ENCODE peak calls at places on chromosomes 6 and 20, in ten cellular contexts. I is stimulated activated CD4-positive, alpha-beta T cell treated with anti-CD3 and anti-CD28 coated beads, Interleukin-1b, Interleukin-23, amount 100 ng/mL, for 24 hours; M is ELR; V is neural crest cell; O is A172; P is GM03348; N is Panc1; W is H54; G is A549; T is upper lobe of left lung. U is an unnamed sample.

GRCh38 chr6:159100011-159100788 is 55.4 kb upstream of the TAGAP start:
- DNase-seq in I (no peak), M (no peak), V (no peak), O (no peak), P (peak; percentile 33), N (no peak), W (no peak), G (no peak), T (no peak), U (no peak)

GRCh38 chr6:21104288-21104687 is 489.3 kb upstream of the SOX4 start:
- DNase-seq in I (no peak), M (no peak), V (no peak), O (no peak), P (no peak), N (no peak), W (no peak), G (no peak), T (no peak), U (no peak)

GRCh38 chr20:47296950-47297349 is 59.5 kb downstream of the ZMYND8 start:
- DNase-seq in I (no peak), M (peak; percentile 41), V (no peak), O (no peak), P (no peak), N (no peak), W (no peak), G (peak; percentile 44), T (no peak), U (no peak)

GRCh38 chr6:642805-643204 is 14.1 kb downstream of the HUS1B start:
- DNase-seq in I (no peak), M (no peak), V (no peak), O (no peak), P (no peak), N (no peak), W (no peak), G (no peak), T (no peak), U (no peak)

GRCh38 chr6:33679761-33680160 is 31.7 kb downstream of the UQCC2 start:
- DNase-seq in I (no peak), M (no peak), V (no peak), O (no peak), P (no peak), N (no peak), W (no peak), G (no peak), T (peak; percentile 83), U (no peak)

GRCh38 chr6:107207251-107207890 is 92.1 kb upstream of the BEND3 start:
- DNase-seq in I (no peak), M (no peak), V (no peak), O (no peak), P (no peak), N (no peak), W (no peak), G (no peak), T (no peak), U (no peak)

GRCh38 chr6:89022747-89023289 is 57.7 kb upstream of the PNRC1 start:
- DNase-seq in I (no peak), M (peak; percentile 37), V (no peak), O (peak; percentile 54), P (peak; percentile 47), N (no peak), W (no peak), G (no peak), T (no peak), U (no peak)

GRCh38 chr6:34919651-34920050 is 30.6 kb downstream of the ANKS1A start:
- DNase-seq in I (no peak), M (peak; percentile 67), V (no peak), O (peak; percentile 26), P (peak; percentile 27), N (no peak), W (no peak), G (no peak), T (no peak), U (peak; percentile 19)

GRCh38 chr6:77844822-77845221 is 192.0 kb downstream of the MEI4 start:
- DNase-seq in I (no peak), M (no peak), V (no peak), O (no peak), P (no peak), N (no peak), W (no peak), G (no peak), T (no peak), U (no peak)

GRCh38 chr6:129621252-129621651 is 88.7 kb downstream of the ARHGAP18 start:
- DNase-seq in I (no peak), M (peak; percentile 52), V (no peak), O (no peak), P (no peak), N (no peak), W (no peak), G (peak; percentile 28), T (no peak), U (no peak)

GRCh38 chr6:136326038-136326561 is 36.5 kb upstream of the BCLAF1 start:
- DNase-seq in I (no peak), M (peak; percentile 7), V (no peak), O (no peak), P (no peak), N (no peak), W (no peak), G (peak; percentile 24), T (no peak), U (no peak)

GRCh38 chr20:51703446-51704287 is 64.5 kb downstream of the ATP9A start:
- DNase-seq in I (no peak), M (no peak), V (no peak), O (no peak), P (no peak), N (no peak), W (no peak), G (peak; percentile 79), T (no peak), U (no peak)

GRCh38 chr20:61727761-61728160 is 337.9 kb downstream of the TAF4 start:
- DNase-seq in I (no peak), M (no peak), V (no peak), O (no peak), P (no peak), N (no peak), W (no peak), G (no peak), T (no peak), U (no peak)

GRCh38 chr6:131169613-131170012 is 34.3 kb downstream of the AKAP7 start:
- DNase-seq in I (no peak), M (no peak), V (no peak), O (no peak), P (no peak), N (no peak), W (no peak), G (no peak), T (no peak), U (no peak)

GRCh38 chr6:26383624-26384417 is 913 bp downstream of the BTN2A2 start:
- DNase-seq in I (no peak), M (peak; percentile 70), V (no peak), O (peak; percentile 41), P (peak; percentile 28), N (no peak), W (no peak), G (peak; percentile 27), T (no peak), U (peak; percentile 75)

GRCh38 chr6:108417027-108417426 is 122.2 kb downstream of the AFG1L start:
- DNase-seq in I (no peak), M (no peak), V (no peak), O (no peak), P (no peak), N (no peak), W (no peak), G (no peak), T (no peak), U (peak; percentile 22)

GRCh38 chr6:44059359-44060342 is 67.6 kb downstream of the MRPL14 start:
- DNase-seq in I (no peak), M (peak; percentile 78), V (no peak), O (peak; percentile 74), P (peak; percentile 47), N (no peak), W (no peak), G (no peak), T (no peak), U (no peak)

GRCh38 chr6:87922191-87922946 is 125.3 kb upstream of the SPACA1 start:
- DNase-seq in I (no peak), M (no peak), V (no peak), O (no peak), P (no peak), N (no peak), W (no peak), G (no peak), T (no peak), U (no peak)

GRCh38 chr6:5459346-5459745 is 198.0 kb downstream of the FARS2 start:
- DNase-seq in I (no peak), M (no peak), V (no peak), O (no peak), P (no peak), N (no peak), W (no peak), G (no peak), T (no peak), U (no peak)

GRCh38 chr20:36542019-36542488 is 735 bp downstream of the MYL9 start:
- DNase-seq in I (no peak), M (peak; percentile 76), V (peak; percentile 41), O (no peak), P (peak; percentile 89), N (no peak), W (peak; percentile 38), G (peak; percentile 39), T (no peak), U (peak; percentile 56)

GRCh38 chr6:422423-423061 is 31.0 kb downstream of the IRF4 start:
- DNase-seq in I (no peak), M (peak; percentile 88), V (no peak), O (peak; percentile 90), P (peak; percentile 82), N (peak; percentile 92), W (peak; percentile 99), G (peak; percentile 92), T (no peak), U (peak; percentile 95)

GRCh38 chr20:57412347-57413029 is 21.3 kb downstream of the RBM38 start:
- DNase-seq in I (no peak), M (no peak), V (no peak), O (no peak), P (no peak), N (no peak), W (no peak), G (no peak), T (no peak), U (no peak)

GRCh38 chr6:127963495-127963894 is 62.6 kb upstream of the THEMIS start:
- DNase-seq in I (no peak), M (no peak), V (no peak), O (no peak), P (no peak), N (no peak), W (no peak), G (no peak), T (no peak), U (no peak)

GRCh38 chr20:56706867-56707360 is 77.8 kb downstream of the TFAP2C start:
- DNase-seq in I (no peak), M (no peak), V (no peak), O (peak; percentile 23), P (no peak), N (no peak), W (no peak), G (no peak), T (no peak), U (no peak)

GRCh38 chr6:102749210-102749971 is 1355.9 kb downstream of the GRIK2 start:
- DNase-seq in I (no peak), M (no peak), V (no peak), O (no peak), P (no peak), N (no peak), W (no peak), G (no peak), T (no peak), U (no peak)

GRCh38 chr6:125802943-125803377 is 12.2 kb downstream of the NCOA7 start:
- DNase-seq in I (no peak), M (peak; percentile 18), V (no peak), O (peak; percentile 25), P (no peak), N (no peak), W (no peak), G (no peak), T (no peak), U (peak; percentile 22)

GRCh38 chr6:36717871-36718540 is 20.4 kb downstream of the RAB44 start:
- DNase-seq in I (no peak), M (no peak), V (no peak), O (no peak), P (no peak), N (no peak), W (no peak), G (no peak), T (peak; percentile 48), U (no peak)

GRCh38 chr6:47722178-47722577 is 23.8 kb downstream of the ADGRF4 start:
- DNase-seq in I (no peak), M (no peak), V (no peak), O (peak; percentile 22), P (no peak), N (no peak), W (no peak), G (no peak), T (no peak), U (no peak)

U was measured in brain microvascular endothelial cell.